ENCODE peak calls at places on chromosomes 7 and 10, in six cellular contexts. S, G, F, I, K and X are unnamed samples.

GRCh38 chr7:93890041-93890463 is 501 bp downstream of the TFPI2 start:
- DNase-seq in I (no peak), S (no peak), G (no peak), K (no peak), F (no peak), X (no peak)

GRCh38 chr7:147022056-147022455 is 905.5 kb downstream of the CNTNAP2 start:
- DNase-seq in G (no peak), I (no peak), S (no peak), K (no peak), F (no peak), X (no peak)

GRCh38 chr10:22321156-22321711 is 335 bp downstream of the BMI1 start:
- DNase-seq in S (peak), G (peak), K (peak), I (peak), F (no peak), X (peak)

GRCh38 chr10:72692897-72693598 is 1.1 kb downstream of the MCU start:
- DNase-seq in I (peak), G (peak), S (peak), F (no peak), K (no peak), X (no peak)

GRCh38 chr7:149205690-149206381 is 10.5 kb downstream of the ZNF282 start:
- DNase-seq in K (no peak), F (no peak), G (no peak), I (no peak), S (no peak), X (no peak)

GRCh38 chr7:105896407-105896842 is 20.0 kb upstream of the ATXN7L1 start:
- DNase-seq in S (no peak), F (no peak), K (peak), G (no peak), I (no peak), X (no peak)

GRCh38 chr7:105046414-105046813 is 32.4 kb downstream of the KMT2E start:
- DNase-seq in G (no peak), F (no peak), I (no peak), K (no peak), S (no peak), X (no peak)

GRCh38 chr10:50417486-50417905 is 166.2 kb upstream of the ASAH2 start:
- DNase-seq in F (no peak), I (peak), S (peak), K (no peak), G (no peak), X (no peak)

GRCh38 chr7:111083423-111083822 is 7.5 kb upstream of the LRRN3 start:
- DNase-seq in F (no peak), S (peak), G (peak), K (no peak), I (peak), X (no peak)

GRCh38 chr10:132329565-132330485 is 2.2 kb upstream of the LRRC27 start:
- DNase-seq in F (no peak), S (peak), K (no peak), I (peak), G (no peak), X (no peak)

GRCh38 chr10:71323407-71323806 is 4.3 kb downstream of the SLC29A3 start:
- DNase-seq in G (peak), F (no peak), I (peak), K (no peak), S (peak), X (no peak)

GRCh38 chr7:82263880-82264751 is 179.5 kb downstream of the CACNA2D1 start:
- DNase-seq in G (no peak), F (no peak), K (no peak), I (no peak), S (no peak), X (no peak)

GRCh38 chr10:78813526-78814429 is 255.0 kb upstream of the ZMIZ1 start:
- DNase-seq in I (no peak), F (peak), K (no peak), G (no peak), S (no peak), X (no peak)

GRCh38 chr10:97069576-97070362 is 116.0 kb downstream of the SLIT1 start:
- DNase-seq in K (no peak), G (no peak), S (peak), F (no peak), I (peak), X (no peak)

GRCh38 chr10:96673318-96674099 is 46.8 kb downstream of the PIK3AP1 start:
- DNase-seq in F (no peak), I (peak), S (peak), K (no peak), G (no peak), X (no peak)

GRCh38 chr10:17077905-17078289 is 51.7 kb downstream of the CUBN start:
- DNase-seq in G (no peak), K (no peak), I (no peak), S (no peak), F (no peak), X (no peak)

GRCh38 chr10:92068900-92069299 is 145.3 kb downstream of the BTAF1 start:
- DNase-seq in K (no peak), S (no peak), G (no peak), F (no peak), I (no peak), X (no peak)